ENCODE peak calls at places on chromosomes 7 and 10, in four cellular contexts. Z is H1, R is K562, W is HepG2. M is an unnamed sample.

GRCh38 chr7:121385800-121386179 is 10.3 kb downstream of the FAM3C start:
- DNase-seq in W (no peak), Z (no peak), R (no peak), M (no peak)

GRCh38 chr7:149856-150636 is 42.3 kb upstream of the FAM20C start:
- DNase-seq in R (no peak), Z (peak; percentile 71), W (no peak), M (no peak)

GRCh38 chr10:24385776-24386175 is 176.8 kb downstream of the KIAA1217 start:
- DNase-seq in R (no peak), Z (no peak), W (no peak), M (no peak)

GRCh38 chr7:66689081-66689480 is 51.5 kb upstream of the RABGEF1 start:
- DNase-seq in Z (no peak), R (no peak), W (no peak), M (no peak)

GRCh38 chr10:119826777-119827176 is 45.9 kb downstream of the MCMBP start:
- DNase-seq in W (no peak), Z (no peak), R (no peak), M (no peak)

GRCh38 chr7:75847707-75848106 is 31.1 kb upstream of the RHBDD2 start:
- DNase-seq in R (no peak), W (no peak), Z (no peak), M (no peak)

GRCh38 chr7:103981003-103981423 is 8.4 kb downstream of the RELN start:
- DNase-seq in W (no peak), Z (no peak), R (no peak), M (no peak)

GRCh38 chr7:34430456-34430855 is 227.6 kb upstream of the NPSR1 start:
- DNase-seq in Z (peak; percentile 51), R (no peak), W (peak; percentile 41), M (peak; percentile 4)

GRCh38 chr7:150986099-150986512 is 4.7 kb upstream of the NOS3 start:
- DNase-seq in Z (peak; percentile 90), R (peak; percentile 59), W (no peak), M (no peak)

GRCh38 chr7:129913428-129913827 is 39.3 kb downstream of the UBE2H start:
- DNase-seq in R (no peak), W (no peak), Z (no peak), M (no peak)

DNA sequence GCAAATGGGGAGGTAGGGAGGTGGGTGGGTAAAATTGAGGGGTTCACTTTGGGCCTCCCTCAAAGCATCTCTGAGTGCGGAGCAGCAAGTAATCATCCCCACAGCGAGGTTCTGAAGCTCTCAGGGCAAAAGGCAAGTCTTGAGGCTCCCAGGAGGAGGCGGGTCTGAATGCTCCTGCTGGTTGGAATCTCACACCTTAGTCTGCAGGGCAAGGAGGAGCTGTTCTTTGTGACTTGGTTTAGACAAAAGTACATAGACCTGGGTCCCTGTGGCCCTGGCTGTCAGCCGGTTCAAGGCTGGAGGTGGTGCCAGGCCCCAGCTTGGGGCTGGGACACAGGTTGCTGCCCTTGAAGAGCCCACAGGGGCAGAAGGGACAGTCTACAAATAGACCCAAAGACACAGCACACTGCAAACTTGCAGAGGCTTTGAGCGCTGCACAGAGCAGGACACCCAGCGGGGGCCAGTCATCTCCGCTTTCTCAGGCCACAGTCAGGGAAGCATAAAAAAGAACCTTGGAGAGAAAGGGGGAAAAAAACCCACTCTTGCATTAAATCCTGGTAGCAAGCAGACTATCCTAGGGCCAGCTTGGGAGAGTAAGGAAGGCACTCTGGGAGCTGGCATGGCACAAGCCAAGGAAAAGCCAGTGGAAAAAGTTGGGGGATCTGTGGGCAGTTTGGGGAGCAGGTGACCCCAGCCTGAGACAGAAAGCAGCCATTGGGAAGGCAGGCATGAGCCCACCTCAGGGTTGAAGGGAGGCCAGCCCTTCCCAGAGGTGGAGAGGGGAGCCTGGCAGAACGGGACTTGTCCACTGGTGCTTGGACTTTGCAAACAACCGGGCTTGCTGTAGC is 928 bp upstream of the C10orf71 start:
- DNase-seq in W (no peak), Z (no peak), R (no peak), M (no peak)
- TF ChIP-seq RAD21 in W (no peak), Z (no peak), R (no peak), M (no peak)

GRCh38 chr10:104574470-104575213 is 66.4 kb upstream of the SORCS3 start:
- DNase-seq in Z (no peak), W (no peak), R (no peak), M (no peak)
- TF ChIP-seq FOSL1 in Z (no peak), W (no peak), R (no peak), M (no peak)

GRCh38 chr7:37552021-37552420 is 103.4 kb upstream of the ELMO1 start:
- DNase-seq in Z (no peak), R (no peak), W (no peak), M (no peak)

GRCh38 chr7:37558320-37558719 is 109.7 kb upstream of the ELMO1 start:
- DNase-seq in R (no peak), W (no peak), Z (no peak), M (no peak)

DNA sequence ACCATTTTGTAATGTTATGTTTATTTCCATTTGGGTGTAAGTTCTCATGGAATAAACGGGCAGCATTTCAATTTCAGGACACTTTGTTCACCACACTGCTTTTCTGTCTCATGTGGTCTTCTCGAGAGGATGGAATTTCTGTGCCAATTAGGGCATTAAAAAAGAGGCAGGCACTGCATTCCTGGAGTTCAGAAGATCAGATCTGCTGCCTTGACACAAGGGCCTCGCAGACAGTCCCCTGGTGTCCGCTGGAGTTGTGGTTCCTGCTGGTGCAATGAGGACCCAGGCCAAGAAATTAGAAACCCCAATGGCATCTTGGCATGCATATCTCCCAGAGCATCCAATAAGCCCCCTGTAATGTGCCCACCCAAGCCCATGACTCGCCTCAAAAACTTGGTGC is 109.1 kb upstream of the ELMO1 start:
- DNase-seq in W (no peak), Z (no peak), R (no peak), M (no peak)
- TF ChIP-seq RAD21 in W (no peak), Z (no peak), R (no peak), M (no peak)

GRCh38 chr7:50560865-50561351 is 4.3 kb downstream of the DDC start:
- DNase-seq in R (no peak), Z (no peak), W (peak; percentile 80), M (no peak)
- TF ChIP-seq FOSL1 in R (no peak), Z (no peak), W (no peak), M (no peak)

DNA sequence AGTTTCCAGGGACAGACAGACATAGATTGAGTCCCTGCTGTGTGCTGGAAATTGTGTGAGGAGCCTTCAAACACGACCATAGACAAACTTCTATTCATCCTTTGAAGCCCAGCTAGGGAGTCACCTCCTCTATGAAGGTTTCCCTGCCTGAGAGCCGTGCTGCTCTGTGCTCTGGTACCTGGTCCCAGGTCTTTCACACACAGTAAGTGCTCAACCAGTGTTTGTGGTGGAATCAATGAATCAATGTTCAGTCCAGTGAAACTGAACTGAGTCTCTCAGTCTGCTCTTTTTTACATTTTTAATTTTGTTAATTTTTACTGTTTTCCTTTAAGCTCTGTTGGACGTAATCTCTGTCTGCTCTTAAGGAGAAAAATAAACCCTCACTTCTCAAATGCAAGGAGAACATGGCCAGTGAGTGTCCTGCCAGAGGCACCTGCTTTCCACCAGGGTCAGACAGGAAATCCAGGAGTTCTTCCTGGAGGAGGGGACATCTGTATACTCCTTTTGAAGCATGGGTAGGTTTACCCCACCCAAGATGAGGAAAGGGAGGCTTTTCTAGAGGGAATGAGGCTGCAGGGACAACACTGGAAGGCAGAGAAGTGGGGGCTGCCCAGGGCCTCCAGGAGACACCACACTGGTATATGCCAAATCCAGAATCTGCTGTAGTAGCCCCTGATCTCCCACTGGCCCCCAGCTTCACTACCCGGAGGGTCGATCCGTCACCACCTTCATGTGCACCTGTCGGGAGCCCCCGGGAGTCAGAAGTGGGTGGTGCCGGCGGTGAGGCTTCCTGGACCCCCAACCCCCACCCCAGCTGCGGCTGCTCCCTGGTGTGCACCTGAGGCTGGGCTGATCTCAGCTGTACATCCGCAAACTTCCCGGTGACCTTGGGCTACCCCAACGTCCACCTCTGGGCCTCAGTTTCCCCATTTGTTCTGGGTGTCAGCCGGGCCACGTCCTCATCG is 56.2 kb downstream of the MICALL2 start:
- DNase-seq in R (no peak), Z (no peak), W (no peak), M (no peak)
- TF ChIP-seq RAD21 in R (no peak), Z (no peak), W (no peak), M (no peak)

M was measured in HCT116.